ENCODE peak calls at places on chromosome X, in four cellular contexts. J is ecto neural progenitor cell, C is left cardiac atrium, X is posterior vena cava. P is an unnamed sample.

GRCh38 chrX:39670281-39670680 is 427.5 kb downstream of the BCOR start:
- DNase-seq in J (no peak), C (no peak), X (no peak), P (no peak)

GRCh38 chrX:46561931-46562721 is 11.4 kb upstream of the CHST7 start:
- DNase-seq in J (no peak), C (no peak), X (no peak), P (no peak)

GRCh38 chrX:20567108-20567507 is 300.4 kb upstream of the RPS6KA3 start:
- DNase-seq in J (no peak), C (no peak), X (no peak), P (no peak)

GRCh38 chrX:27186671-27187070 is 276.5 kb downstream of the PPP4R3C start:
- DNase-seq in J (no peak), C (no peak), X (no peak), P (no peak)

GRCh38 chrX:9458516-9459078 is 6.3 kb upstream of the TBL1X start:
- DNase-seq in J (no peak), C (no peak), X (no peak), P (no peak)

GRCh38 chrX:30570505-30570904 is 7.1 kb downstream of the TASL start:
- DNase-seq in J (no peak), C (no peak), X (no peak), P (no peak)

GRCh38 chrX:105700316-105700715 is 122.0 kb upstream of the NRK start:
- DNase-seq in J (no peak), C (no peak), X (no peak), P (no peak)

GRCh38 chrX:109839694-109840358 is 106.8 kb upstream of the ACSL4 start:
- DNase-seq in J (peak), C (peak), X (no peak), P (peak)

GRCh38 chrX:31845003-31845402 is 773.2 kb upstream of the FTHL17 start:
- DNase-seq in J (no peak), C (no peak), X (no peak), P (no peak)

GRCh38 chrX:115177941-115178340 is 11.3 kb upstream of the RBMXL3 start:
- DNase-seq in J (no peak), C (no peak), X (no peak), P (no peak)

GRCh38 chrX:31269914-31270313 is 198.1 kb upstream of the FTHL17 start:
- DNase-seq in J (no peak), C (no peak), X (no peak), P (no peak)

GRCh38 chrX:13463608-13464007 is 105.8 kb upstream of the EGFL6 start:
- DNase-seq in J (no peak), C (no peak), X (no peak), P (no peak)